ENCODE peak calls at places on chromosomes 16 and 17, in six cellular contexts. A is IMR-90, E is fibroblast of pulmonary artery, S is foreskin fibroblast, V is skeletal muscle cell, T is AG10803. X is an unnamed sample.

GRCh38 chr17:71519285-71519684 is 601.5 kb upstream of the SOX9 start:
- DNase-seq in A (no peak), E (no peak), S (no peak), V (no peak), T (no peak), X (no peak)

GRCh38 chr17:73365203-73365933 is 53.6 kb upstream of the CDC42EP4 start:
- DNase-seq in A (no peak), E (no peak), S (peak), V (no peak), T (no peak), X (no peak)

GRCh38 chr17:82655038-82655479 is 6.8 kb upstream of the WDR45B start:
- DNase-seq in A (no peak), E (peak), S (no peak), V (no peak), T (no peak), X (no peak)

GRCh38 chr17:74491645-74492044 is 25.2 kb downstream of the CD300A start:
- DNase-seq in A (no peak), E (no peak), S (no peak), V (no peak), T (no peak), X (no peak)

GRCh38 chr17:35236821-35237220 is 6.1 kb upstream of the SLFN5 start:
- DNase-seq in A (no peak), E (no peak), S (peak), V (no peak), T (peak), X (no peak)

GRCh38 chr17:2853111-2853721 is 57.0 kb downstream of the RAP1GAP2 start:
- DNase-seq in A (peak), E (peak), S (peak), V (no peak), T (peak), X (peak)

GRCh38 chr16:51573191-51573590 is 422.1 kb upstream of the SALL1 start:
- DNase-seq in A (no peak), E (no peak), S (no peak), V (no peak), T (no peak), X (no peak)

GRCh38 chr17:80441133-80441578 is 26.2 kb downstream of the ENDOV start:
- DNase-seq in A (peak), E (peak), S (peak), V (no peak), T (peak), X (peak)

GRCh38 chr16:72827907-72828306 is 220.0 kb downstream of the ZFHX3 start:
- DNase-seq in A (peak), E (no peak), S (no peak), V (no peak), T (no peak), X (no peak)

GRCh38 chr17:27218041-27218440 is 75.9 kb upstream of the WSB1 start:
- DNase-seq in A (no peak), E (no peak), S (no peak), V (no peak), T (no peak), X (no peak)

GRCh38 chr17:30000001-30000754 is 58.7 kb downstream of the EFCAB5 start:
- DNase-seq in A (no peak), E (peak), S (peak), V (no peak), T (no peak), X (no peak)

GRCh38 chr17:48457080-48457836 is 27.2 kb upstream of the SKAP1 start:
- DNase-seq in A (peak), E (peak), S (peak), V (no peak), T (peak), X (peak)

GRCh38 chr16:70159355-70160348 is 13.9 kb upstream of the CLEC18C start:
- DNase-seq in A (peak), E (no peak), S (peak), V (no peak), T (no peak), X (no peak)

GRCh38 chr17:38898812-38899348 is 26.5 kb upstream of the LASP1NB start:
- DNase-seq in A (no peak), E (peak), S (no peak), V (peak), T (no peak), X (no peak)

GRCh38 chr16:49602201-49603041 is 228.8 kb downstream of the C16orf78 start:
- DNase-seq in A (no peak), E (no peak), S (no peak), V (no peak), T (no peak), X (no peak)

GRCh38 chr17:19766421-19767270 is 18.5 kb upstream of the ALDH3A1 start:
- DNase-seq in A (peak), E (peak), S (peak), V (no peak), T (peak), X (peak)

GRCh38 chr16:57576429-57576870 is 34.0 kb downstream of the ADGRG5 start:
- DNase-seq in A (peak), E (peak), S (peak), V (no peak), T (peak), X (peak)

GRCh38 chr17:48575066-48575582 is 3.0 kb downstream of the HOXB4 start:
- DNase-seq in A (peak), E (no peak), S (no peak), V (no peak), T (peak), X (no peak)

GRCh38 chr17:28953444-28954118 is 2.3 kb upstream of the PHF12 start:
- DNase-seq in A (peak), E (peak), S (peak), V (no peak), T (peak), X (peak)

DNA sequence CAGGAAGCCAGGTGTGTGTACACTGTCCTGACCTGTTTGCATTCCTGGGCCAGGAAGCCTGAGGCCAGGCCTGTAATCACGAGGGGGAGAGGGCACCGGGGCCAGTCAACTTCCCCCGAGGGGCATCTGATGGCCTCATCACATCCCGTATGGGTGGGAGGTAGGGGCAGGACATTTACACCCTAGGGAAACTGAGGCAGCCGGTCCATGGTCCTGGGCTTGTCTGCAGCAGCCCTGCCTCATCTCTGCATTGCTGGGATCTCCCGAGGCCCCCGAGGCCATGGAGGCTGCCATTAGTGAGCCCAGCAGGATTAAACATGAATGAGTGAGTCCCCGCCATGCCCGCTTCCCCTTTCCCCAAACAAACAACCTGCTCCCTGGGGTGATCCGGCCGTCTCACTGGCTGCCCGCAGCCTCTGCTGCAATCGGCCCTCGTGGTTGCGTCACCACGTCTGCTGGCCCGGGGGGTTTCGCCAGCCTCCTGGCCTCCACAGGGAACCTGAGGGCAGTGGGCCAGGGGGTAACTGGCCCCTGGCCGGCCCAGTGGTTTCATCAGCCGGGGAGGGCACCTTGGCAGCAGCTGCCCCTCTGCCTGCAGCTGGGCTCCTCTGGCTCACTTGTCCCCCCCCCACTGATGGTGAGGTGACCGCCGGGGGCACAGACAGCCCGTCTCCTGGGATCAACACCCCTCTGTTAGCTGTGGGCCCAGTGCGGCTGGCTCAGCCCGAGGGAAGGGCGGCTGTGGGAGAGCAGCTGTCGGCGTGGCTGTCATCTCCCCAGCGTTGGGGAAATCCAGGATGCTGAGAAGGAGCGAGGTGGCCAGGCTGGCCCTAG is 88.3 kb upstream of the GSE1 start:
- DNase-seq in A (peak), E (peak), S (peak), V (no peak), T (peak), X (peak)
- H3K4me3 ChIP-seq in A (no peak), E (no peak), S (no peak), V (no peak), T (no peak), X (no peak)

GRCh38 chr17:57406981-57407286 is 150.6 kb downstream of the MSI2 start:
- DNase-seq in A (no peak), E (no peak), S (no peak), V (no peak), T (no peak), X (no peak)
- H3K4me3 ChIP-seq in A (no peak), E (no peak), S (no peak), V (no peak), T (no peak), X (no peak)

GRCh38 chr16:6103561-6103960 is 1006.0 kb upstream of the EEF2KMT start:
- DNase-seq in A (no peak), E (no peak), S (no peak), V (no peak), T (no peak), X (no peak)
- H3K4me3 ChIP-seq in A (no peak), E (no peak), S (no peak), V (no peak), T (no peak), X (no peak)

DNA sequence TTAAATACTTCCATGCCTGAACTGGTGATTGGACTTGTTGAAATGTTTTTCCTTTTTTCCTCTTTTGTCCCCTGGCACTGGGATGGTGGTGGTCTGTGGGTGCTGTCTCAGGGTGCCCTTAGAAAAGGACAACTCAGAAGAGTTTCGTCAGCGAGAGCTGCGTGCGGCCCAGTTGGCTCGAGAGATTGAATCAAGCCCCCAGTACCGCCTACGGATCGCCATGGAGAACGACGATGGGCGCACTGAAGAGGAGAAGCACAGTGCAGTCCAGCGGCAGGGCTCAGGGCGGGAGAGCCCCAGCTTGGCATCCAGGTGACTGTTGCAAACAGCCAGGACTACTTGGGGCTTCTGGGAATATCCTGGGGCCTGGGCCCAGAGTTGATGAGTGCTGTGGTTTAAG is 6.9 kb downstream of the ATXN2L start:
- DNase-seq in A (no peak), E (no peak), S (no peak), V (no peak), T (no peak), X (no peak)
- H3K4me3 ChIP-seq in A (no peak), E (no peak), S (no peak), V (no peak), T (no peak), X (no peak)

X was measured in MG63.